ENCODE peak calls at places on chromosomes 7 and 10, in four cellular contexts. N is DMS153, Y is iPS DF 19.7, D is right cardiac atrium. H is an unnamed sample.

GRCh38 chr7:33108591-33108930 is 643 bp downstream of the RP9 start:
- DNase-seq in N (no peak), Y (no peak), D (no peak), H (no peak)

GRCh38 chr10:45442670-45443069 is 68.7 kb downstream of the ALOX5 start:
- DNase-seq in N (no peak), Y (no peak), D (no peak), H (no peak)

GRCh38 chr10:122515588-122516231 is 44.8 kb upstream of the DMBT1 start:
- DNase-seq in N (no peak), Y (no peak), D (peak; percentile 78), H (no peak)

GRCh38 chr10:17383801-17384445 is 70.5 kb downstream of the ST8SIA6 start:
- DNase-seq in N (no peak), Y (no peak), D (no peak), H (no peak)

GRCh38 chr10:71568896-71569492 is 150.6 kb downstream of the C10orf105 start:
- DNase-seq in N (no peak), Y (no peak), D (peak; percentile 18), H (no peak)

GRCh38 chr10:48800283-48800675 is 115.6 kb downstream of the WDFY4 start:
- DNase-seq in N (no peak), Y (no peak), D (no peak), H (no peak)

GRCh38 chr7:98935811-98936210 is 57.5 kb downstream of the TRRAP start:
- DNase-seq in N (no peak), Y (no peak), D (no peak), H (no peak)

GRCh38 chr10:43879162-43879561 is 230.5 kb upstream of the ZNF32 start:
- DNase-seq in N (no peak), Y (no peak), D (no peak), H (no peak)

GRCh38 chr10:102262744-102263370 is 17.5 kb downstream of the GBF1 start:
- DNase-seq in N (no peak), Y (no peak), D (no peak), H (no peak)

GRCh38 chr7:95687759-95688343 is 84.5 kb upstream of the DYNC1I1 start:
- DNase-seq in N (peak; percentile 14), Y (no peak), D (no peak), H (peak; percentile 21)

GRCh38 chr10:8296090-8296741 is 241.7 kb downstream of the GATA3 start:
- DNase-seq in N (no peak), Y (no peak), D (no peak), H (no peak)

GRCh38 chr10:123893651-123894050 is 2.0 kb upstream of the CPXM2 start:
- DNase-seq in N (no peak), Y (no peak), D (no peak), H (no peak)

GRCh38 chr10:30092151-30092790 is 32.9 kb upstream of the JCAD start:
- DNase-seq in N (no peak), Y (no peak), D (no peak), H (no peak)

GRCh38 chr10:62635127-62635526 is 169.4 kb upstream of the ADO start:
- DNase-seq in N (no peak), Y (no peak), D (no peak), H (no peak)

GRCh38 chr10:36669615-36670325 is 455.6 kb upstream of the ANKRD30A start:
- DNase-seq in N (no peak), Y (no peak), D (no peak), H (no peak)

GRCh38 chr10:35752469-35753450 is 110.7 kb upstream of the FZD8 start:
- DNase-seq in N (no peak), Y (no peak), D (peak; percentile 59), H (no peak)

GRCh38 chr10:125003901-125004467 is 62.1 kb downstream of the ZRANB1 start:
- DNase-seq in N (no peak), Y (no peak), D (no peak), H (no peak)

GRCh38 chr10:22805304-22805703 is 90.9 kb upstream of the PIP4K2A start:
- DNase-seq in N (peak; percentile 57), Y (no peak), D (peak; percentile 68), H (peak; percentile 74)

GRCh38 chr7:114140561-114140960 is 221.8 kb upstream of the PPP1R3A start:
- DNase-seq in N (no peak), Y (no peak), D (no peak), H (no peak)

GRCh38 chr10:6737080-6737641 is 157.1 kb upstream of the PRKCQ start:
- DNase-seq in N (no peak), Y (peak; percentile 67), D (no peak), H (no peak)

GRCh38 chr7:142357953-142358520 is 100.2 kb upstream of the PRSS58 start:
- DNase-seq in N (peak; percentile 30), Y (peak; percentile 69), D (no peak), H (peak; percentile 35)

GRCh38 chr7:99188221-99188620 is 19.7 kb downstream of the KPNA7 start:
- DNase-seq in N (no peak), Y (no peak), D (no peak), H (no peak)

GRCh38 chr10:50529660-50530059 is 94.1 kb downstream of the SGMS1 start:
- DNase-seq in N (no peak), Y (no peak), D (no peak), H (no peak)

GRCh38 chr7:70298780-70299446 is 700.6 kb downstream of the AUTS2 start:
- DNase-seq in N (no peak), Y (no peak), D (no peak), H (no peak)

GRCh38 chr7:128266891-128267839 is 26.1 kb downstream of the LEP start:
- DNase-seq in N (no peak), Y (peak; percentile 47), D (peak; percentile 84), H (peak; percentile 29)

GRCh38 chr10:80460399-80461207 is 6.5 kb downstream of the TSPAN14 start:
- DNase-seq in N (peak; percentile 93), Y (peak; percentile 76), D (peak; percentile 49), H (peak; percentile 64)

GRCh38 chr7:13724631-13725566 is 264.6 kb downstream of the ETV1 start:
- DNase-seq in N (no peak), Y (no peak), D (no peak), H (no peak)

GRCh38 chr7:73966941-73967831 is 60.8 kb upstream of the ELN start:
- DNase-seq in N (no peak), Y (no peak), D (no peak), H (no peak)

GRCh38 chr10:86363184-86363832 is 3.3 kb downstream of the GRID1 start:
- DNase-seq in N (no peak), Y (no peak), D (peak; percentile 71), H (peak; percentile 44)

GRCh38 chr7:151342102-151342646 is 562 bp downstream of the NUB1 start:
- DNase-seq in N (no peak), Y (no peak), D (no peak), H (no peak)

GRCh38 chr10:74502963-74503608 is 323.3 kb upstream of the KAT6B start:
- DNase-seq in N (no peak), Y (no peak), D (no peak), H (no peak)

GRCh38 chr10:17609523-17610079 is 7.6 kb downstream of the HACD1 start:
- DNase-seq in N (no peak), Y (no peak), D (no peak), H (no peak)

GRCh38 chr7:5670173-5670933 is 111.1 kb downstream of the RNF216 start:
- DNase-seq in N (no peak), Y (no peak), D (no peak), H (no peak)

GRCh38 chr7:89731751-89732150 is 422.5 kb upstream of the STEAP1 start:
- DNase-seq in N (no peak), Y (no peak), D (no peak), H (no peak)

GRCh38 chr7:47449810-47450586 is 131.9 kb downstream of the TNS3 start:
- DNase-seq in N (no peak), Y (no peak), D (no peak), H (no peak)

GRCh38 chr7:135359633-135360032 is 126.0 kb downstream of the STRA8 start:
- DNase-seq in N (no peak), Y (no peak), D (no peak), H (no peak)

H was measured in hippocampal formation.